ENCODE peak calls at places on chromosomes 13 and 19, in four cellular contexts. W, L, C and K are unnamed samples.
A peak's percentile ranks its signal among the peaks of the same experiment; 100 is the strongest.

GRCh38 chr19:52748336-52748950 is 13.6 kb upstream of the ZNF611 start:
- DNase-seq in C (peak; percentile 56), W (peak; percentile 4), L (peak; percentile 35), K (no peak)

GRCh38 chr13:30268673-30269072 is 38.7 kb downstream of the KATNAL1 start:
- DNase-seq in W (no peak), C (no peak), L (no peak), K (no peak)

GRCh38 chr13:100297413-100297812 is 208.5 kb downstream of the PCCA start:
- DNase-seq in C (no peak), L (no peak), W (no peak), K (no peak)

GRCh38 chr13:71867101-71867814 is at the start of gene DACH1:
- DNase-seq in C (peak; percentile 56), W (no peak), L (peak; percentile 7), K (peak; percentile 90)

GRCh38 chr19:49395581-49396407 is 7.7 kb downstream of the KASH5 start:
- DNase-seq in L (no peak), C (no peak), W (no peak), K (no peak)

GRCh38 chr13:91647361-91647970 is 249.0 kb downstream of the GPC5 start:
- DNase-seq in W (no peak), L (peak; percentile 26), C (peak; percentile 77), K (peak; percentile 82)

GRCh38 chr13:98839826-98840769 is 87.6 kb upstream of the SLC15A1 start:
- DNase-seq in W (no peak), C (peak; percentile 73), L (peak; percentile 46), K (peak; percentile 75)

GRCh38 chr13:27976362-27977177 is 7.5 kb upstream of the CDX2 start:
- DNase-seq in C (no peak), L (no peak), W (no peak), K (no peak)

GRCh38 chr13:100636004-100636403 is 38.6 kb downstream of the TMTC4 start:
- DNase-seq in C (no peak), L (no peak), W (no peak), K (no peak)

GRCh38 chr13:46348976-46349375 is 38.1 kb downstream of the RUBCNL start:
- DNase-seq in C (no peak), W (no peak), L (no peak), K (no peak)

GRCh38 chr13:75467009-75467728 is 14.8 kb downstream of the TBC1D4 start:
- DNase-seq in L (peak; percentile 27), C (no peak), W (no peak), K (no peak)

GRCh38 chr13:93233997-93234416 is 7.4 kb downstream of the GPC6 start:
- DNase-seq in C (peak; percentile 52), W (no peak), L (peak; percentile 41), K (peak; percentile 36)

GRCh38 chr13:39365879-39366278 is 237.1 kb downstream of the LHFPL6 start:
- DNase-seq in W (no peak), C (no peak), L (no peak), K (no peak)

GRCh38 chr13:108786578-108787100 is 157.2 kb downstream of the MYO16 start:
- DNase-seq in L (no peak), C (no peak), W (no peak), K (no peak)

GRCh38 chr13:24557121-24557520 is 44.5 kb upstream of the PARP4 start:
- DNase-seq in L (no peak), C (no peak), W (no peak), K (no peak)

GRCh38 chr13:50387124-50387581 is 371.9 kb downstream of the KCNRG start:
- DNase-seq in L (peak; percentile 25), W (no peak), C (peak; percentile 62), K (peak; percentile 69)

GRCh38 chr13:110456550-110456949 is 105.0 kb downstream of the RAB20 start:
- DNase-seq in W (no peak), C (no peak), L (no peak), K (no peak)

GRCh38 chr13:22285867-22286632 is 615.2 kb downstream of the FGF9 start:
- DNase-seq in L (no peak), W (no peak), C (no peak), K (no peak)

GRCh38 chr13:44437356-44438233 is 64.0 kb downstream of the SERP2 start:
- DNase-seq in C (peak; percentile 30), W (no peak), L (peak; percentile 35), K (no peak)

GRCh38 chr13:94272038-94272437 is 207.4 kb downstream of the DCT start:
- DNase-seq in L (no peak), W (no peak), C (no peak), K (no peak)

GRCh38 chr13:83086948-83087347 is 795.3 kb downstream of the SLITRK1 start:
- DNase-seq in L (no peak), C (no peak), W (no peak), K (no peak)

GRCh38 chr19:2978467-2978767 is 1.1 kb downstream of the TLE6 start:
- DNase-seq in W (no peak), C (no peak), L (no peak), K (no peak)

GRCh38 chr13:80029170-80029569 is 311.8 kb downstream of the SPRY2 start:
- DNase-seq in C (no peak), L (no peak), W (no peak), K (no peak)

GRCh38 chr13:98454389-98454881 is 122.5 kb downstream of the STK24 start:
- DNase-seq in C (no peak), L (peak; percentile 41), W (no peak), K (no peak)

GRCh38 chr19:10639836-10640235 is 14.3 kb upstream of the ILF3 start:
- DNase-seq in W (peak; percentile 67), L (no peak), C (no peak), K (no peak)

GRCh38 chr19:41888926-41889325 is 5.9 kb downstream of the ARHGEF1 start:
- DNase-seq in W (no peak), C (no peak), L (no peak), K (no peak)

GRCh38 chr19:18109731-18110671 is 12.4 kb downstream of the MAST3 start:
- DNase-seq in L (peak; percentile 29), C (peak; percentile 71), W (no peak), K (peak; percentile 39)

GRCh38 chr13:25463496-25463895 is 91.7 kb downstream of the ATP8A2 start:
- DNase-seq in W (no peak), L (no peak), C (no peak), K (no peak)

GRCh38 chr19:55179570-55180484 is at the start of gene SYT5:
- DNase-seq in W (no peak), C (peak; percentile 76), L (no peak), K (peak; percentile 74)

DNA sequence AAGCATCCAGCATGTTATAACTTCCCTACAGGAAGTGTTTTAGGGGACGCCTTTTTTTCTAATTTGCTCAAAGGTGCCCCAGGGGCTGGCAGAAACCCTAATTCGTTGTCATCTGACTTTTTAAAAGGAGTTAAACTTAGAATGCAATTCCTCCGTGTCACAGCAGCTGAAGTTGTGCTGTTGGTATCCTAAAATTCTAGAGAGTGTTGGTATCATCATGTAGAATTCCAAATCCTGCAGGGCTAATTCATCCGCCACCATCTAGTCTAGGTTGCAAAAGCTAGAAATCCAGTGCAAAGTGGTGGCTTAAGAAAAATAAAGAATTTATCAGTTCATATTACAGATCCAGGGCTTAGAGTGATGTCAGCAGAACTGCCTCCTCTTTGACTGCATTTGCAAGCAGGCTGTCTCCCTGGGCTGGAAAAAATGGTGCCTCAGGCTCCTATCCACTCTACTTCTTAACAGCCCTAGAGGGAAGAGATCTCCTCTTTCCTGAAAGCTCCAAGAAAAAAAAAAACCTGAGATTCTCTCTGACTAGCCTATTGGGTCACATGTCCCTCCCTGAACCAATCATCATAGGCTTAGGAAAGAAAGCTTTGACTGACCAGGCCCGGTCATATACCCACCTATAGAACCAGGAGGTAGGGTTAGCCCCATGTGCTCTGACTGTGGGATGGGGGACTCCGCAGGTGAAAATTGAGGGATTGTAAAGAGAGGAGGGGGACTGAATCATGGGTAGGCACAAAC is 73.0 kb downstream of the MAP4K1 start:
- DNase-seq in L (no peak), C (peak; percentile 55), W (no peak), K (no peak)
- TF ChIP-seq FOXK2 in L (no peak), C (no peak), W (no peak), K (no peak)

GRCh38 chr19:33385956-33386355 is 12.4 kb downstream of the CEBPG start:
- DNase-seq in L (no peak), W (no peak), C (no peak), K (no peak)
- TF ChIP-seq FOXM1 in L (no peak), W (no peak), C (no peak), K (no peak)

DNA sequence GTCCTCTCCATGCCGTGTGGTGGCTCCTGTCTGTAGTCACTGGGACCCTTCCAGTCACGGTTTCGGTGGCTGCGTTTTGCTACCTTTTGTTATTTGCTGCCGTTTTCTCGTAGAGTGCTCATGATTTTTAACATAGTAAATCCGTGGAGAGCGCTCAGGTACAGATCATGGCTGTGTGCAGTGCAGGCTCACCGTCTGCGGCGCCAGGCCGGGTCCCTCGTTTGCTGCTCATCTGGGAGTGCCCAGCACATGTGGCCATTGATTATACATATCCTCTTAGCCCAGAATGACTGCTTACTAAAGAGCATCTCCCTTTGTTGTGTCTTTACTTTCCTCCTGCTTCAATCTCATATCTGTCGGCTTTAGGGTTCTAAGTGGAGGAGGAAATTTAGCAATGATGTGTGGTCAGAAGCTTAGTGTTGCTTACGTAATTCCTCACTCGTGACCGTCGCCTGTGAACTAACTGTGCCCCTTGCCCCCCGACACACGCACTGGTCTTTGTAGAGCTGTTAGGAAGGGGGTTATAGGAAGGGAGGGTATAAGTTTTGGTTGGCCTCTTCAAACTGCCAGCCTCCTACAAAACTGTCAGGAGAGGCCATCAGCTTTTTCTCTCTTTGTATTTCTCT is 31.8 kb downstream of the TFDP1 start:
- DNase-seq in W (no peak), L (no peak), C (no peak), K (no peak)
- TF ChIP-seq FOXK2 in W (no peak), L (no peak), C (no peak), K (no peak)

GRCh38 chr13:35720690-35721554 is 244.4 kb upstream of the MAB21L1 start:
- DNase-seq in C (peak; percentile 48), W (no peak), L (peak; percentile 31), K (peak; percentile 83)
- TF ChIP-seq FOXM1 in C (no peak), W (no peak), L (no peak), K (no peak)

GRCh38 chr19:13613447-13613846 is 107.2 kb upstream of the CACNA1A start:
- DNase-seq in W (no peak), L (no peak), C (no peak), K (no peak)
- TF ChIP-seq FOXK2 in W (no peak), L (no peak), C (no peak), K (no peak)

GRCh38 chr13:23510979-23511735 is 59.1 kb upstream of the TNFRSF19 start:
- DNase-seq in C (peak; percentile 5), L (peak; percentile 62), W (peak; percentile 62), K (peak; percentile 11)
- TF ChIP-seq FOXM1 in C (no peak), L (no peak), W (no peak), K (no peak)

GRCh38 chr19:46147791-46148288 is at the start of gene IGFL2:
- DNase-seq in W (no peak), L (no peak), C (no peak), K (no peak)
- TF ChIP-seq FOXK2 in W (no peak), L (no peak), C (no peak), K (no peak)